ENCODE peak calls at places on chromosomes 12 and 14, in ten cellular contexts. J is frontal cortex; T is small intestine; D is myocyte; G is NCI-H1092; B is NCI-H774; U is heart right ventricle; S is stimulated activated CD4-positive, alpha-beta T cell treated with anti-CD3 and anti-CD28 coated beads, Interleukin-4, amount 100 ng/mL, for 1 hour; L is AG04450; N is mesendoderm. C is an unnamed sample.

GRCh38 chr12:102343361-102344121 is 136.8 kb downstream of the IGF1 start:
- DNase-seq in D (no peak), S (no peak), B (no peak), L (no peak), N (no peak), U (no peak), G (no peak), J (no peak), T (no peak), C (no peak)

GRCh38 chr12:104456950-104457745 is 400 bp downstream of the CHST11 start:
- DNase-seq in J (peak; percentile 67), T (peak; percentile 39), B (no peak), S (peak; percentile 58), L (peak; percentile 27), G (peak; percentile 61), D (peak; percentile 69), U (peak; percentile 55), N (peak; percentile 87), C (peak; percentile 67)

GRCh38 chr12:97229036-97229435 is 233.6 kb upstream of the RMST start:
- DNase-seq in D (no peak), U (no peak), S (no peak), J (no peak), L (no peak), G (peak; percentile 93), T (no peak), N (no peak), B (peak; percentile 97), C (no peak)

GRCh38 chr14:87944987-87945604 is 47.9 kb downstream of the GALC start:
- DNase-seq in G (no peak), S (no peak), D (peak; percentile 56), L (peak; percentile 34), U (no peak), N (peak; percentile 37), J (no peak), B (peak; percentile 11), T (peak; percentile 59), C (peak; percentile 15)

GRCh38 chr14:39169541-39169900 is 612 bp downstream of the TRAPPC6B start:
- DNase-seq in N (no peak), S (no peak), B (no peak), G (no peak), D (peak; percentile 14), J (no peak), L (no peak), T (peak; percentile 42), U (no peak), C (no peak)

GRCh38 chr12:52213541-52214420 is 19.3 kb upstream of the KRT7 start:
- DNase-seq in U (peak; percentile 81), D (peak; percentile 86), B (peak; percentile 76), T (peak; percentile 77), S (peak; percentile 58), J (no peak), G (peak; percentile 54), L (peak; percentile 61), N (peak; percentile 89), C (peak; percentile 57)

GRCh38 chr14:68607081-68607851 is 185.6 kb downstream of the ZFP36L1 start:
- DNase-seq in D (no peak), U (no peak), T (no peak), G (no peak), B (no peak), S (no peak), L (no peak), N (peak; percentile 53), J (no peak), C (no peak)

GRCh38 chr14:95445676-95446075 is 70.8 kb downstream of the SYNE3 start:
- DNase-seq in D (no peak), S (no peak), B (peak; percentile 56), N (no peak), G (peak; percentile 29), L (no peak), U (no peak), T (no peak), J (no peak), C (no peak)

GRCh38 chr14:67221248-67221981 is 19.8 kb upstream of the PALS1 start:
- DNase-seq in N (peak; percentile 5), J (no peak), B (no peak), S (no peak), T (peak; percentile 56), D (no peak), L (peak; percentile 46), U (no peak), G (no peak), C (no peak)

GRCh38 chr12:77122236-77122635 is 56.9 kb upstream of the E2F7 start:
- DNase-seq in U (no peak), L (peak; percentile 76), J (no peak), S (no peak), B (no peak), N (no peak), T (no peak), G (no peak), D (peak; percentile 87), C (no peak)

GRCh38 chr14:23877111-23877510 is 76.5 kb upstream of the DHRS4 start:
- DNase-seq in U (no peak), L (no peak), G (no peak), N (no peak), S (no peak), D (peak; percentile 12), B (no peak), T (no peak), J (no peak), C (no peak)

GRCh38 chr12:107360033-107360432 is 266.7 kb upstream of the CRY1 start:
- DNase-seq in U (no peak), B (no peak), J (no peak), G (no peak), L (no peak), N (no peak), S (no peak), D (no peak), T (no peak), C (no peak)

GRCh38 chr12:91718326-91718725 is 427.3 kb downstream of the BTG1 start:
- DNase-seq in S (no peak), D (no peak), T (no peak), G (no peak), J (no peak), L (no peak), N (no peak), B (no peak), U (no peak), C (no peak)

GRCh38 chr12:113594967-113595366 is 123.3 kb upstream of the LHX5 start:
- DNase-seq in L (no peak), G (no peak), T (no peak), J (no peak), U (no peak), S (no peak), B (no peak), N (no peak), D (no peak), C (no peak)

GRCh38 chr14:20143911-20144310 is 5.3 kb downstream of the OR4N5 start:
- DNase-seq in S (no peak), U (no peak), N (no peak), B (no peak), D (no peak), L (no peak), T (no peak), J (no peak), G (no peak), C (no peak)

GRCh38 chr12:117875652-117876491 is 92.9 kb downstream of the KSR2 start:
- DNase-seq in J (no peak), B (no peak), G (peak; percentile 69), T (no peak), U (peak; percentile 14), D (peak; percentile 36), S (peak; percentile 13), L (no peak), N (peak; percentile 96), C (no peak)

GRCh38 chr12:66594688-66595087 is 84.2 kb downstream of the GRIP1 start:
- DNase-seq in J (no peak), L (no peak), U (no peak), D (no peak), B (no peak), S (no peak), T (no peak), N (no peak), G (no peak), C (no peak)

GRCh38 chr12:112130461-112130998 is 5.2 kb downstream of the TRAFD1 start:
- DNase-seq in L (no peak), B (no peak), G (no peak), T (peak; percentile 51), S (no peak), D (peak; percentile 21), J (no peak), N (no peak), U (no peak), C (peak; percentile 48)

GRCh38 chr12:459430-460258 is at the start of gene B4GALNT3:
- DNase-seq in U (peak; percentile 61), S (peak; percentile 40), N (peak; percentile 79), G (peak; percentile 56), D (no peak), B (peak; percentile 76), L (no peak), J (peak; percentile 65), T (peak; percentile 28), C (peak; percentile 8)

GRCh38 chr14:77324816-77325745 is 4.2 kb downstream of the GSTZ1 start:
- DNase-seq in U (no peak), T (no peak), L (no peak), B (no peak), G (peak; percentile 37), N (no peak), D (no peak), J (no peak), S (no peak), C (no peak)

GRCh38 chr12:96889273-96889933 is 17.7 kb upstream of the NEDD1 start:
- DNase-seq in B (no peak), G (no peak), D (peak; percentile 46), J (no peak), L (peak; percentile 23), S (no peak), T (no peak), U (no peak), N (peak; percentile 49), C (no peak)

GRCh38 chr12:121600702-121601336 is 20.0 kb upstream of the KDM2B start:
- DNase-seq in N (no peak), J (no peak), B (no peak), S (no peak), U (no peak), T (peak; percentile 98), D (peak; percentile 81), G (no peak), L (no peak), C (no peak)

GRCh38 chr14:32560213-32560857 is 231.2 kb downstream of the AKAP6 start:
- DNase-seq in T (peak; percentile 70), N (peak; percentile 85), U (no peak), B (peak; percentile 58), J (peak; percentile 19), L (peak; percentile 71), D (peak; percentile 81), G (peak; percentile 52), S (peak; percentile 1), C (peak; percentile 27)

GRCh38 chr12:94386422-94386821 is 73.2 kb downstream of the CEP83 start:
- DNase-seq in J (no peak), D (peak; percentile 16), B (no peak), U (no peak), S (no peak), N (no peak), T (no peak), L (no peak), G (no peak), C (no peak)

GRCh38 chr12:108358580-108358965 is 19.5 kb upstream of the CMKLR1 start:
- DNase-seq in D (no peak), B (no peak), T (no peak), J (no peak), L (no peak), G (no peak), N (no peak), S (no peak), U (no peak), C (no peak)

GRCh38 chr12:12338528-12339168 is 11.4 kb downstream of the MANSC1 start:
- DNase-seq in T (no peak), L (no peak), G (no peak), B (no peak), J (no peak), U (no peak), S (no peak), N (no peak), D (no peak), C (no peak)

GRCh38 chr12:118603610-118604361 is 227.4 kb downstream of the SUDS3 start:
- DNase-seq in U (no peak), L (no peak), J (no peak), G (no peak), B (peak; percentile 54), D (no peak), S (no peak), N (peak; percentile 27), T (no peak), C (no peak)

GRCh38 chr14:55129428-55130193 is 559 bp downstream of the LGALS3 start:
- DNase-seq in J (no peak), U (peak; percentile 73), N (peak; percentile 60), T (no peak), D (peak; percentile 80), G (no peak), B (no peak), S (peak; percentile 55), L (no peak), C (peak; percentile 7)

C was measured in MM.1S.